ENCODE peak calls at places on chromosomes 4 and X, in seven cellular contexts. I is mucosa of descending colon; R is lower leg skin; D is progenitor cell of endocrine pancreas; O is GM13976; T is stimulated activated CD8-positive, alpha-beta memory T cell treated with anti-CD3 and anti-CD28 coated beads, Interleukin-12 subunit alpha, Interleukin-12 subunit beta, amount 100 ng/mL, for 4 hours; U is RCC 7860. N is an unnamed sample.

GRCh38 chr4:26365537-26366150 is 44.8 kb downstream of the RBPJ start:
- DNase-seq in I (no peak), R (no peak), D (no peak), O (no peak), T (no peak), U (no peak), N (no peak)

GRCh38 chr4:171157462-171158082 is 655.6 kb upstream of the GALNTL6 start:
- DNase-seq in I (no peak), R (no peak), D (no peak), O (no peak), T (no peak), U (no peak), N (no peak)

GRCh38 chr4:44150091-44150576 is 298.5 kb downstream of the KCTD8 start:
- DNase-seq in I (no peak), R (no peak), D (no peak), O (no peak), T (no peak), U (no peak), N (peak)

GRCh38 chrX:48482526-48482925 is 6.5 kb downstream of the FTSJ1 start:
- DNase-seq in I (no peak), R (no peak), D (no peak), O (no peak), T (no peak), U (no peak), N (no peak)

GRCh38 chr4:2135083-2135482 is 76.0 kb downstream of the NAT8L start:
- DNase-seq in I (no peak), R (no peak), D (no peak), O (no peak), T (no peak), U (no peak), N (no peak)

GRCh38 chr4:13173974-13174373 is 310.2 kb downstream of the RAB28 start:
- DNase-seq in I (peak), R (peak), D (no peak), O (no peak), T (no peak), U (no peak), N (no peak)

GRCh38 chr4:185237185-185237584 is 27.8 kb downstream of the SNX25 start:
- DNase-seq in I (no peak), R (no peak), D (no peak), O (no peak), T (no peak), U (no peak), N (no peak)

GRCh38 chr4:53601251-53601764 is 10.0 kb upstream of the LNX1 start:
- DNase-seq in I (peak), R (no peak), D (no peak), O (peak), T (no peak), U (no peak), N (no peak)

GRCh38 chrX:150012647-150013046 is 74.4 kb upstream of the EOLA2 start:
- DNase-seq in I (no peak), R (no peak), D (no peak), O (no peak), T (no peak), U (no peak), N (no peak)

GRCh38 chrX:78548012-78548411 is 111.1 kb downstream of the RTL3 start:
- DNase-seq in I (no peak), R (no peak), D (no peak), O (no peak), T (no peak), U (peak), N (peak)

GRCh38 chr4:186942745-186943606 is 219.3 kb upstream of the FAT1 start:
- DNase-seq in I (no peak), R (no peak), D (no peak), O (no peak), T (no peak), U (no peak), N (no peak)

GRCh38 chr4:70508801-70509200 is 9.6 kb upstream of the AMTN start:
- DNase-seq in I (no peak), R (no peak), D (no peak), O (no peak), T (no peak), U (no peak), N (no peak)

GRCh38 chrX:10534611-10535010 is 85.8 kb downstream of the MID1 start:
- DNase-seq in I (no peak), R (no peak), D (no peak), O (no peak), T (no peak), U (no peak), N (no peak)

GRCh38 chr4:3825530-3825929 is 59.3 kb downstream of the ADRA2C start:
- DNase-seq in I (peak), R (no peak), D (no peak), O (no peak), T (no peak), U (no peak), N (no peak)

GRCh38 chr4:8394125-8394524 is 46.4 kb downstream of the ACOX3 start:
- DNase-seq in I (peak), R (peak), D (no peak), O (no peak), T (no peak), U (no peak), N (no peak)

GRCh38 chr4:150178161-150178560 is 99.9 kb downstream of the DCLK2 start:
- DNase-seq in I (no peak), R (no peak), D (no peak), O (no peak), T (no peak), U (no peak), N (no peak)

GRCh38 chrX:109134777-109135176 is 347.1 kb downstream of the GUCY2F start:
- DNase-seq in I (no peak), R (no peak), D (no peak), O (no peak), T (no peak), U (no peak), N (no peak)

GRCh38 chr4:183926950-183927349 is 21.8 kb downstream of the STOX2 start:
- DNase-seq in I (no peak), R (no peak), D (no peak), O (no peak), T (no peak), U (no peak), N (no peak)

GRCh38 chrX:45322382-45322781 is 121.7 kb upstream of the DIPK2B start:
- DNase-seq in I (no peak), R (peak), D (no peak), O (peak), T (no peak), U (peak), N (peak)

GRCh38 chrX:46554942-46555341 is 9.7 kb upstream of the ZNF674 start:
- DNase-seq in I (no peak), R (no peak), D (no peak), O (no peak), T (no peak), U (no peak), N (peak)

GRCh38 chr4:73593631-73594241 is 26.5 kb downstream of the RASSF6 start:
- DNase-seq in I (no peak), R (no peak), D (no peak), O (no peak), T (no peak), U (peak), N (peak)

GRCh38 chr4:98092833-98093439 is 50.3 kb downstream of the STPG2 start:
- DNase-seq in I (no peak), R (no peak), D (no peak), O (no peak), T (no peak), U (no peak), N (peak)

GRCh38 chr4:10803944-10804343 is 119.4 kb upstream of the CLNK start:
- DNase-seq in I (no peak), R (no peak), D (no peak), O (no peak), T (no peak), U (no peak), N (no peak)